ENCODE peak calls at places on chromosomes 11 and 22, in seven cellular contexts. Z is heart left ventricle; D is colonic mucosa; J is uterus; W is neural progenitor cell; S is CD8-positive, alpha-beta memory T cell; U is ovary. T is an unnamed sample.

GRCh38 chr11:111539426-111540113 is 950 bp upstream of the LAYN start:
- DNase-seq in D (no peak), W (no peak), S (no peak), Z (no peak), J (no peak), U (no peak), T (no peak)

GRCh38 chr11:83865636-83866461 is 579.7 kb upstream of the CCDC90B start:
- DNase-seq in U (no peak), J (no peak), S (no peak), Z (no peak), W (no peak), D (no peak), T (no peak)

GRCh38 chr11:31810779-31811647 is at the start of gene PAX6:
- DNase-seq in J (no peak), Z (no peak), W (peak; percentile 97), U (no peak), D (no peak), S (no peak), T (no peak)

GRCh38 chr11:33692013-33692504 is 8.6 kb downstream of the C11orf91 start:
- DNase-seq in U (peak; percentile 56), W (peak; percentile 22), J (peak; percentile 82), S (no peak), Z (peak; percentile 51), D (peak; percentile 76), T (peak; percentile 47)

GRCh38 chr22:33844273-33844672 is 76.0 kb downstream of the LARGE1 start:
- DNase-seq in S (no peak), J (no peak), Z (no peak), U (no peak), W (no peak), D (no peak), T (no peak)

GRCh38 chr11:12461516-12461915 is 84.1 kb downstream of the PARVA start:
- DNase-seq in D (no peak), W (no peak), J (peak; percentile 15), S (no peak), Z (no peak), U (no peak), T (no peak)

GRCh38 chr11:99271527-99271926 is 250.8 kb downstream of the CNTN5 start:
- DNase-seq in D (no peak), U (no peak), W (peak; percentile 60), S (no peak), Z (no peak), J (no peak), T (no peak)

GRCh38 chr11:62392944-62393628 is 25.7 kb upstream of the SCGB1A1 start:
- DNase-seq in S (no peak), U (peak; percentile 25), Z (no peak), J (no peak), D (no peak), W (no peak), T (no peak)

GRCh38 chr11:120424185-120424969 is 87.2 kb upstream of the GRIK4 start:
- DNase-seq in Z (no peak), W (no peak), S (no peak), J (no peak), U (no peak), D (no peak), T (no peak)

GRCh38 chr22:36419177-36419911 is 31.6 kb upstream of the MYH9 start:
- DNase-seq in W (no peak), S (no peak), D (peak; percentile 86), Z (peak; percentile 54), U (peak; percentile 73), J (peak; percentile 76), T (peak; percentile 53)

GRCh38 chr22:32079110-32080089 is 36.3 kb downstream of the SLC5A1 start:
- DNase-seq in W (no peak), J (no peak), Z (no peak), U (no peak), S (no peak), D (no peak), T (no peak)

GRCh38 chr11:69603978-69604524 is 36.9 kb upstream of the CCND1 start:
- DNase-seq in Z (no peak), W (no peak), S (no peak), U (no peak), D (no peak), J (no peak), T (no peak)

GRCh38 chr11:83409476-83409875 is 123.3 kb upstream of the CCDC90B start:
- DNase-seq in J (no peak), D (no peak), S (no peak), W (no peak), U (no peak), Z (no peak), T (no peak)

GRCh38 chr11:106087815-106088435 is 10.5 kb downstream of the AASDHPPT start:
- DNase-seq in U (peak; percentile 61), Z (no peak), J (peak; percentile 46), W (peak; percentile 54), S (peak; percentile 3), D (peak; percentile 28), T (peak; percentile 22)

GRCh38 chr11:113764522-113764921 is 9.0 kb downstream of the ZW10 start:
- DNase-seq in D (no peak), U (no peak), W (no peak), Z (no peak), J (no peak), S (no peak), T (no peak)

GRCh38 chr22:48627203-48627602 is 1200.5 kb downstream of the BRD1 start:
- DNase-seq in U (peak; percentile 75), J (no peak), S (no peak), D (no peak), Z (no peak), W (peak; percentile 18), T (no peak)

GRCh38 chr22:46057206-46057605 is 80.2 kb upstream of the WNT7B start:
- DNase-seq in U (peak; percentile 66), D (no peak), W (no peak), S (no peak), J (peak; percentile 61), Z (peak; percentile 45), T (peak; percentile 27)

GRCh38 chr11:132186193-132186592 is 815.8 kb downstream of the NTM start:
- DNase-seq in U (no peak), D (no peak), Z (no peak), J (no peak), S (no peak), W (no peak), T (no peak)

GRCh38 chr22:39177791-39178190 is 25.3 kb upstream of the CBX7 start:
- DNase-seq in S (no peak), D (no peak), Z (no peak), J (peak; percentile 26), U (peak; percentile 39), W (no peak), T (peak; percentile 58)

GRCh38 chr22:47595122-47595521 is 832.7 kb downstream of the TBC1D22A start:
- DNase-seq in Z (peak; percentile 6), W (no peak), U (no peak), S (no peak), D (no peak), J (no peak), T (no peak)

GRCh38 chr11:74683941-74684481 is 47.2 kb downstream of the CHRDL2 start:
- DNase-seq in W (no peak), J (no peak), S (no peak), D (no peak), Z (no peak), U (peak; percentile 34), T (no peak)

GRCh38 chr11:3105791-3106735 is 48.8 kb upstream of the CARS1 start:
- DNase-seq in U (no peak), D (peak; percentile 16), J (no peak), Z (no peak), S (no peak), W (no peak), T (no peak)

GRCh38 chr11:74462009-74462408 is 5.3 kb downstream of the KCNE3 start:
- DNase-seq in W (peak; percentile 40), U (peak; percentile 85), Z (peak; percentile 76), S (no peak), J (peak; percentile 73), D (peak; percentile 69), T (peak; percentile 84)

GRCh38 chr11:765025-765801 is 12.1 kb downstream of the GATD1 start:
- DNase-seq in Z (peak; percentile 62), W (peak; percentile 72), D (peak; percentile 60), U (peak; percentile 64), J (no peak), S (peak; percentile 49), T (peak; percentile 51)

GRCh38 chr11:130520231-130520630 is 71.8 kb downstream of the ADAMTS15 start:
- DNase-seq in J (peak; percentile 31), S (no peak), U (peak; percentile 48), Z (peak; percentile 47), D (no peak), W (no peak), T (peak; percentile 69)

GRCh38 chr11:28090052-28090749 is 17.8 kb downstream of the KIF18A start:
- DNase-seq in J (no peak), D (no peak), W (no peak), Z (no peak), S (no peak), U (no peak), T (no peak)
- H3K36me3 ChIP-seq in J (no peaks in the 10 kb centered on the region), D (no peaks in the 10 kb centered on the region), W (peaks cover 29% of the 10 kb centered on the region), Z (no peaks in the 10 kb centered on the region), S (no peaks in the 10 kb centered on the region), U (no peaks in the 10 kb centered on the region), T (no peaks in the 10 kb centered on the region)

GRCh38 chr11:45936655-45937054 is 14.2 kb downstream of the LARGE2 start:
- DNase-seq in S (no peak), J (no peak), D (no peak), U (no peak), W (no peak), Z (no peak), T (no peak)
- H3K36me3 ChIP-seq in S (peaks cover 36% of the 10 kb centered on the region), J (no peaks in the 10 kb centered on the region), D (no peaks in the 10 kb centered on the region), U (no peaks in the 10 kb centered on the region), W (no peaks in the 10 kb centered on the region), Z (peaks cover 91% of the 10 kb centered on the region), T (peaks cover 86% of the 10 kb centered on the region)

DNA sequence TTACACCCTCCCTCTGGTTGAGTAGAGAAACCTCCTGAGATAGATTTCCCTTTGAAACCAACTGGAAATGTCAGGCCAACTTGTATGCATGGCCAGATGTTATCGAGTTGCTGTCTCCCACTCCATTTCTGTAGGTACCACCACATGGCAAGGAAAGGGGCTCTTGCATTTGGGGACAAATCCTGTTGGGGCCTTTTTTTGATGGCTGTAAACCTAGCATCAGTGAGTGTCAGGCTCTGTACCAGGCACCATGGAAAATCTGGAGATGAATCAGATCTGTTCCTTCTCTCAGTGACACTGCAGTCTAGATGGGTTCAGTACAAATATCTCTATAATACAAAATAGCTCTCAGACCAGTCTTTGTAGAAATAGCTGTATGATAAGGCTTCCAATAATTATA is 58.4 kb downstream of the TRAF6 start:
- DNase-seq in Z (no peak), S (no peak), J (no peak), W (no peak), D (no peak), U (no peak), T (no peak)
- H3K36me3 ChIP-seq in Z (peaks cover 26% of the 10 kb centered on the region), S (peaks cover 6% of the 10 kb centered on the region), J (no peaks in the 10 kb centered on the region), W (no peaks in the 10 kb centered on the region), D (no peaks in the 10 kb centered on the region), U (no peaks in the 10 kb centered on the region), T (no peaks in the 10 kb centered on the region)

GRCh38 chr22:49785841-49786451 is 41.7 kb downstream of the BRD1 start:
- DNase-seq in U (no peak), D (no peak), Z (no peak), J (no peak), S (no peak), W (no peak), T (peak; percentile 13)

GRCh38 chr22:49783036-49783746 is 44.5 kb downstream of the BRD1 start:
- DNase-seq in S (no peak), U (no peak), J (no peak), D (no peak), Z (no peak), W (no peak), T (peak; percentile 7)

GRCh38 chr22:49784987-49785614 is 42.6 kb downstream of the BRD1 start:
- DNase-seq in W (no peak), D (no peak), U (no peak), Z (no peak), S (no peak), J (no peak), T (no peak)

GRCh38 chr22:49783926-49784629 is 43.6 kb downstream of the BRD1 start:
- DNase-seq in W (no peak), Z (no peak), S (no peak), J (no peak), D (no peak), U (no peak), T (peak; percentile 8)

GRCh38 chr22:49784630-49784971 is 43.1 kb downstream of the BRD1 start:
- DNase-seq in U (no peak), J (no peak), Z (no peak), W (no peak), D (no peak), S (no peak), T (no peak)
- H3K36me3 ChIP-seq in U (no peaks in the 10 kb centered on the region), J (no peaks in the 10 kb centered on the region), Z (peaks cover 55% of the 10 kb centered on the region), W (no peaks in the 10 kb centered on the region), D (peaks cover 6% of the 10 kb centered on the region), S (peaks cover 16% of the 10 kb centered on the region), T (peaks cover 27% of the 10 kb centered on the region)

T was measured in left ventricle myocardium inferior.